ENCODE peak calls at places on chromosome X, in ten cellular contexts. R, U, M, G, L, C, P, N, H and W are unnamed samples.

GRCh38 chrX:100829730-100830129 is 9.5 kb downstream of the CSTF2 start:
- DNase-seq in R (peak; percentile 77), U (no peak), M (peak; percentile 0), G (no peak), L (no peak), C (peak; percentile 81), P (peak; percentile 46), N (no peak), H (no peak), W (no peak)

GRCh38 chrX:826448-826847 is 195.9 kb downstream of the SHOX start:
- DNase-seq in R (no peak), U (no peak), M (no peak), G (no peak), L (no peak), C (no peak), P (no peak), N (no peak), H (no peak), W (no peak)

GRCh38 chrX:18543738-18544137 is 118.3 kb downstream of the CDKL5 start:
- DNase-seq in R (no peak), U (no peak), M (no peak), G (no peak), L (no peak), C (no peak), P (no peak), N (no peak), H (no peak), W (peak; percentile 14)

GRCh38 chrX:38018734-38019410 is 12.5 kb downstream of the SYTL5 start:
- DNase-seq in R (no peak), U (no peak), M (peak; percentile 44), G (no peak), L (no peak), C (no peak), P (no peak), N (peak; percentile 36), H (no peak), W (no peak)

GRCh38 chrX:38232287-38232686 is 11.6 kb upstream of the SRPX start:
- DNase-seq in R (peak; percentile 68), U (peak; percentile 14), M (peak; percentile 49), G (no peak), L (no peak), C (peak; percentile 74), P (no peak), N (no peak), H (no peak), W (peak; percentile 85)

GRCh38 chrX:103304705-103305104 is 6.1 kb downstream of the BEX2 start:
- DNase-seq in R (no peak), U (no peak), M (no peak), G (no peak), L (no peak), C (no peak), P (no peak), N (no peak), H (no peak), W (no peak)

GRCh38 chrX:47745386-47745785 is 86.4 kb upstream of the UXT start:
- DNase-seq in R (no peak), U (no peak), M (no peak), G (no peak), L (no peak), C (peak; percentile 63), P (no peak), N (no peak), H (no peak), W (peak; percentile 25)

GRCh38 chrX:107678957-107679740 is 50.8 kb downstream of the PRPS1 start:
- DNase-seq in R (peak; percentile 71), U (peak; percentile 63), M (peak; percentile 46), G (peak; percentile 28), L (peak; percentile 48), C (peak; percentile 95), P (no peak), N (no peak), H (no peak), W (peak; percentile 54)

GRCh38 chrX:25976683-25977310 is 161.3 kb upstream of the MAGEB18 start:
- DNase-seq in R (no peak), U (no peak), M (no peak), G (no peak), L (no peak), C (no peak), P (no peak), N (no peak), H (peak; percentile 3), W (no peak)

GRCh38 chrX:28324306-28324705 is 262.9 kb upstream of the IL1RAPL1 start:
- DNase-seq in R (no peak), U (no peak), M (no peak), G (no peak), L (no peak), C (no peak), P (no peak), N (no peak), H (peak; percentile 48), W (no peak)

GRCh38 chrX:123339201-123339905 is 155.3 kb downstream of the GRIA3 start:
- DNase-seq in R (no peak), U (no peak), M (no peak), G (no peak), L (no peak), C (peak; percentile 57), P (peak; percentile 56), N (no peak), H (no peak), W (no peak)

GRCh38 chrX:23668335-23668734 is 1.0 kb downstream of the PRDX4 start:
- DNase-seq in R (no peak), U (no peak), M (no peak), G (no peak), L (no peak), C (peak; percentile 9), P (no peak), N (no peak), H (no peak), W (no peak)

GRCh38 chrX:53211391-53211978 is 13.5 kb downstream of the KDM5C start:
- DNase-seq in R (peak; percentile 61), U (no peak), M (no peak), G (no peak), L (no peak), C (peak; percentile 39), P (peak; percentile 10), N (no peak), H (no peak), W (no peak)

GRCh38 chrX:120575379-120576114 is 14.8 kb upstream of the CUL4B start:
- DNase-seq in R (no peak), U (no peak), M (no peak), G (no peak), L (no peak), C (no peak), P (no peak), N (no peak), H (peak; percentile 42), W (no peak)

GRCh38 chrX:145825896-145826295 is 8.3 kb downstream of the SLITRK2 start:
- DNase-seq in R (no peak), U (peak; percentile 0), M (peak; percentile 36), G (no peak), L (no peak), C (peak; percentile 15), P (no peak), N (no peak), H (peak; percentile 36), W (peak; percentile 4)

GRCh38 chrX:16436348-16437188 is 213.4 kb upstream of the S100G start:
- DNase-seq in R (peak; percentile 75), U (peak; percentile 61), M (peak; percentile 82), G (peak; percentile 43), L (peak; percentile 23), C (peak; percentile 81), P (peak; percentile 36), N (peak; percentile 26), H (peak; percentile 79), W (peak; percentile 79)

GRCh38 chrX:135974279-135974856 is 580 bp upstream of the MMGT1 start:
- DNase-seq in R (peak; percentile 52), U (peak; percentile 32), M (peak; percentile 82), G (peak; percentile 66), L (peak; percentile 41), C (peak; percentile 55), P (no peak), N (no peak), H (peak; percentile 78), W (peak; percentile 66)

GRCh38 chrX:129823523-129823922 is 20.2 kb downstream of the ZDHHC9 start:
- DNase-seq in R (no peak), U (no peak), M (no peak), G (no peak), L (no peak), C (no peak), P (no peak), N (no peak), H (no peak), W (no peak)

GRCh38 chrX:69055193-69055592 is 110.1 kb downstream of the PJA1 start:
- DNase-seq in R (no peak), U (no peak), M (no peak), G (no peak), L (no peak), C (no peak), P (no peak), N (no peak), H (no peak), W (no peak)

GRCh38 chrX:155112171-155112570 is 40.9 kb downstream of the BRCC3 start:
- DNase-seq in R (peak; percentile 2), U (peak; percentile 23), M (no peak), G (no peak), L (no peak), C (peak; percentile 7), P (peak; percentile 2), N (no peak), H (no peak), W (no peak)

GRCh38 chrX:130216312-130216711 is 44.5 kb downstream of the RAB33A start:
- DNase-seq in R (peak; percentile 8), U (no peak), M (peak; percentile 6), G (no peak), L (no peak), C (peak; percentile 33), P (no peak), N (no peak), H (no peak), W (no peak)

GRCh38 chrX:115694028-115694427 is 133.1 kb downstream of the PLS3 start:
- DNase-seq in R (no peak), U (no peak), M (no peak), G (no peak), L (no peak), C (no peak), P (no peak), N (no peak), H (no peak), W (no peak)

GRCh38 chrX:16479206-16479869 is 170.6 kb upstream of the S100G start:
- DNase-seq in R (peak; percentile 84), U (peak; percentile 30), M (peak; percentile 5), G (no peak), L (no peak), C (peak; percentile 73), P (peak; percentile 57), N (no peak), H (no peak), W (no peak)

GRCh38 chrX:15321447-15321846 is 6.0 kb upstream of the ASB11 start:
- DNase-seq in R (no peak), U (no peak), M (no peak), G (no peak), L (no peak), C (no peak), P (no peak), N (no peak), H (no peak), W (no peak)

GRCh38 chrX:14872355-14872754 is 514 bp downstream of the FANCB start:
- DNase-seq in R (no peak), U (no peak), M (no peak), G (no peak), L (no peak), C (peak; percentile 0), P (no peak), N (no peak), H (peak; percentile 1), W (no peak)

GRCh38 chrX:13085533-13085932 is 41.1 kb upstream of the FAM9C start:
- DNase-seq in R (no peak), U (no peak), M (no peak), G (peak; percentile 19), L (no peak), C (no peak), P (no peak), N (no peak), H (no peak), W (no peak)

GRCh38 chrX:10986616-10987015 is 124.5 kb upstream of the HCCS start:
- DNase-seq in R (no peak), U (no peak), M (peak; percentile 67), G (no peak), L (no peak), C (no peak), P (no peak), N (no peak), H (no peak), W (no peak)

GRCh38 chrX:28158019-28158777 is 176.9 kb upstream of the DCAF8L1 start:
- DNase-seq in R (no peak), U (no peak), M (no peak), G (no peak), L (no peak), C (no peak), P (no peak), N (no peak), H (peak; percentile 43), W (no peak)